ENCODE peak calls at places on chromosomes 4 and X, in nine cellular contexts. E, K, T, I, G, H, R, A and X are unnamed samples. For H3K4me1, the result is how much of the 10 kb centered on the place peaks cover.

GRCh38 chr4:142128529-142128928 is 492.1 kb downstream of the IL15 start:
- DNase-seq in R (no peak), I (no peak), E (no peak), K (no peak), A (peak), G (no peak), H (peak), T (peak), X (no peak)

GRCh38 chr4:1592179-1593037 is 91.7 kb downstream of the FAM53A start:
- DNase-seq in T (no peak), A (no peak), G (no peak), R (no peak), H (no peak), E (no peak), I (peak), K (no peak), X (no peak)

GRCh38 chr4:5712517-5712916 is 1.5 kb downstream of the EVC start:
- DNase-seq in E (no peak), G (no peak), I (no peak), K (no peak), T (no peak), R (no peak), H (peak), A (no peak), X (no peak)

GRCh38 chr4:40417941-40418340 is 82.8 kb downstream of the CHRNA9 start:
- DNase-seq in G (no peak), A (no peak), H (no peak), T (no peak), E (no peak), I (no peak), R (no peak), K (no peak), X (no peak)

GRCh38 chr4:105951198-105951597 is 55.9 kb downstream of the NPNT start:
- DNase-seq in K (no peak), H (peak), I (no peak), R (no peak), G (no peak), T (no peak), A (no peak), E (no peak), X (no peak)

GRCh38 chrX:18985186-18985435 is 1.2 kb upstream of the PHKA2 start:
- DNase-seq in I (no peak), R (no peak), H (no peak), E (no peak), K (no peak), A (no peak), T (no peak), G (no peak), X (no peak)

GRCh38 chrX:108439434-108439883 is at the start of gene COL4A5:
- DNase-seq in A (peak), T (peak), E (peak), R (peak), K (no peak), H (peak), G (no peak), I (peak), X (peak)

GRCh38 chr4:38511702-38512101 is 152.3 kb upstream of the KLF3 start:
- DNase-seq in A (no peak), H (no peak), R (no peak), E (no peak), G (no peak), T (no peak), I (no peak), K (no peak), X (no peak)

GRCh38 chr4:149218672-149219071 is 597.0 kb downstream of the IQCM start:
- DNase-seq in R (no peak), E (no peak), A (no peak), H (no peak), K (no peak), G (no peak), I (no peak), T (no peak), X (no peak)

GRCh38 chr4:25101836-25102235 is 58.4 kb downstream of the SEPSECS start:
- DNase-seq in H (no peak), I (no peak), T (no peak), G (no peak), R (no peak), K (no peak), E (no peak), A (no peak), X (no peak)

GRCh38 chr4:47313396-47313795 is 150.1 kb downstream of the COMMD8 start:
- DNase-seq in A (no peak), T (no peak), E (no peak), R (no peak), G (no peak), I (no peak), H (peak), K (no peak), X (no peak)

GRCh38 chr4:38605794-38606586 is 58.0 kb upstream of the KLF3 start:
- DNase-seq in A (no peak), K (no peak), R (no peak), I (no peak), T (no peak), G (no peak), H (no peak), E (no peak), X (no peak)

GRCh38 chr4:16641971-16642370 is 256.5 kb downstream of the LDB2 start:
- DNase-seq in I (no peak), E (no peak), H (peak), A (no peak), R (no peak), G (no peak), T (no peak), K (no peak), X (no peak)

GRCh38 chr4:4651811-4652609 is 110.2 kb upstream of the STX18 start:
- DNase-seq in A (no peak), I (no peak), H (no peak), T (no peak), K (no peak), R (no peak), G (no peak), E (no peak), X (no peak)

GRCh38 chr4:15963001-15963451 is at the start of gene FGFBP2:
- DNase-seq in K (no peak), H (peak), A (no peak), E (no peak), I (no peak), G (peak), T (peak), R (peak), X (peak)

GRCh38 chrX:55908685-55909212 is 191.2 kb downstream of the RRAGB start:
- DNase-seq in I (no peak), T (no peak), H (no peak), A (no peak), K (no peak), E (no peak), R (peak), G (peak), X (no peak)

GRCh38 chr4:19883841-19884240 is 367.9 kb upstream of the SLIT2 start:
- DNase-seq in K (no peak), R (no peak), H (peak), I (no peak), A (no peak), G (no peak), E (no peak), T (no peak), X (no peak)

GRCh38 chrX:136768469-136769084 is 12.2 kb downstream of the ARHGEF6 start:
- DNase-seq in I (peak), T (peak), R (no peak), A (peak), G (no peak), E (no peak), H (peak), K (peak), X (peak)

GRCh38 chr4:141102367-141102766 is 30.9 kb downstream of the RNF150 start:
- DNase-seq in R (no peak), K (no peak), I (no peak), E (no peak), G (no peak), H (peak), A (no peak), T (no peak), X (peak)

GRCh38 chrX:110992611-110993010 is 103.4 kb upstream of the PAK3 start:
- DNase-seq in G (peak), T (no peak), R (peak), E (no peak), H (peak), K (peak), A (no peak), I (no peak), X (no peak)

GRCh38 chr4:22237155-22237751 is 278.6 kb downstream of the ADGRA3 start:
- DNase-seq in H (peak), G (peak), I (no peak), R (no peak), K (no peak), T (no peak), A (no peak), E (no peak), X (no peak)

GRCh38 chr4:145933134-145933533 is 5.5 kb downstream of the ZNF827 start:
- DNase-seq in G (no peak), T (no peak), H (peak), K (no peak), R (no peak), E (no peak), A (no peak), I (no peak), X (no peak)
- H3K4me1 ChIP-seq in G (under half), T (under half), H (under half), K (under half), R (under half), E (under half), A (under half), I (under half), X (under half)

GRCh38 chr4:73721419-73721818 is 18.9 kb upstream of the CXCL8 start:
- DNase-seq in I (no peak), R (no peak), A (no peak), T (no peak), H (peak), K (no peak), E (no peak), G (no peak), X (no peak)

GRCh38 chr4:73723945-73724344 is 16.4 kb upstream of the CXCL8 start:
- DNase-seq in I (no peak), E (no peak), K (no peak), T (no peak), A (no peak), H (no peak), G (no peak), R (no peak), X (no peak)

GRCh38 chr4:73723029-73723428 is 17.3 kb upstream of the CXCL8 start:
- DNase-seq in H (no peak), I (no peak), E (no peak), T (no peak), A (no peak), K (no peak), G (no peak), R (no peak), X (no peak)

GRCh38 chr4:73718375-73719373 is 21.7 kb upstream of the CXCL8 start:
- DNase-seq in T (no peak), H (no peak), R (no peak), E (no peak), A (no peak), G (no peak), I (no peak), K (no peak), X (no peak)

GRCh38 chr4:73721901-73722300 is 18.5 kb upstream of the CXCL8 start:
- DNase-seq in T (no peak), H (peak), G (no peak), K (no peak), R (no peak), A (no peak), E (no peak), I (no peak), X (no peak)
- H3K4me1 ChIP-seq in T (under half), H (under half), G (under half), K (under half), R (under half), A (under half), E (under half), I (under half), X (half or more)

DNA sequence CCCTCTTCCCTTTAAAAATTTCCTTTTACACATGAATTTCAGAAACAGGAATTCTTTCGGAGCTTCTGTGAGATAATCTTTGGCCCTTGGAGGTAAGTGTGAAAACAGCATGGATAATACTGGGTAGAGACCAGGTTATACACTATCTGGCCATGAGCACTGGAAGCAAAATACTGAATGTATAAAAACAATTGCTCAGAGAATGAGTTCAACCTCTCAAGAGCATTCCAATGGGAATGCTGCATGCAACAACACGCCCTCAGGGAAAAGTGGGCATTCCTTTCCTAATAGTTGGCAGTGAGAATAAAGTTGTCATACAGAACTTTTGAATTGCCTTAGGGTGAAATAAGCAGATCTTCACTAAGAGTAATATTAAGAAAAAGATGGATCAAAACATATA is 574.8 kb upstream of the DIPK2B start:
- DNase-seq in R (no peak), K (no peak), E (no peak), T (no peak), I (no peak), G (no peak), A (no peak), H (peak), X (peak)
- H3K4me1 ChIP-seq in R (half or more), K (under half), E (under half), T (under half), I (under half), G (under half), A (under half), H (under half), X (under half)

DNA sequence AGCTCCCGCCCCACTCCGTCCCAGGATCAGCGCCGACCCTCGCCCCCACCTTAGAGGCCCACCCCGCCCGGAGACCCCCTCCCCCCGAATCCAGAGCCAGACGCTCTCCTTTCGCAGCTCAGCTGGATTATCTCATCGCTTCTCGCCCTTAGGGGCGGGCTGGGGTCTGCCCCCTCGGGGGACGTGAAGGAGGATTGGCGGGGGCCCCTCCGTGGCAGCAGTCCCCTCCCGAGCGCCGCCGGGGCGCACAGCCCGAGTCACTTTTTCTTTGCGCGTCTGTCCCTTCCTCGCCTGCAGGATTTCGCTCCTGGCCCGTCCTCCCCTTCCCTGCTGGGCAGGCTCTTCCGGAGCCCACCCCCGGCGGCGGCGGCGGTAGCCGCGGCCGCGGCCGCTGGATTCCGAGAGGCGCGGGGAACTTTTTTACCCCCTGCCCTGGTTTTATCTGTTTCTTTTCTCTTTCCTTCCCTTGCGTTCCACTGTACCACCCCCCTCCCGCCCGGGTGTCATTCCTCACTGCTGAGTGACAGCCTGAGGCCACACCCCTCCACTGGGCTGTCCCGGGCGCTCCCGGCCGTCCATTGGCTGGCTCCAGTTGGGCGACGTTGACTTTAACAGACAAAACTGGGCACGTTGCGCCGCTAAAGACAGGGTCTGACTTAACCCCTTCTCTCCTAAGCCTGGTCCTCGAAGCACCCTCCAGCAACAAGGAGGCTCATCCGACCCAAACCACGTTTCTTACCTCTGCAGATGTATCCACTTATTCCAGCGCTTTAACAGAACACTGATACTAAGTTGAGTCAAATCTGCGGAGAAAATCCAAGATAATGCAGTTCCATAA is 467 bp upstream of the NKX3-2 start:
- DNase-seq in I (no peak), G (no peak), A (peak), E (no peak), K (no peak), T (peak), R (no peak), H (peak), X (peak)
- H3K4me1 ChIP-seq in I (under half), G (under half), A (under half), E (under half), K (half or more), T (under half), R (half or more), H (under half), X (under half)